ENCODE peak calls at places on chromosomes 7 and 10, in five cellular contexts. V is HL-60, Y is adrenal gland, Q is SJSA1, K is DND-41. I is an unnamed sample.

GRCh38 chr7:112594397-112594796 is 113.6 kb downstream of the LSMEM1 start:
- DNase-seq in V (no peak), Y (no peak), Q (no peak), K (no peak), I (peak)

GRCh38 chr7:142792593-142792992 is 21.8 kb downstream of the PRSS2 start:
- DNase-seq in V (no peak), Y (no peak), K (peak), Q (no peak), I (no peak)

GRCh38 chr7:38592737-38593136 is 38.4 kb downstream of the AMPH start:
- DNase-seq in K (no peak), Q (no peak), Y (no peak), V (no peak), I (no peak)

GRCh38 chr7:75856562-75856961 is 22.3 kb upstream of the RHBDD2 start:
- DNase-seq in V (peak), K (no peak), Q (no peak), Y (no peak), I (no peak)

GRCh38 chr7:135714534-135715009 is 13.4 kb downstream of the SLC13A4 start:
- DNase-seq in Y (no peak), K (no peak), Q (peak), V (no peak), I (no peak)

GRCh38 chr7:3194501-3195141 is 106.4 kb upstream of the SDK1 start:
- DNase-seq in K (no peak), Y (no peak), Q (peak), V (no peak), I (peak)

GRCh38 chr10:110413903-110414562 is 83.7 kb upstream of the DUSP5 start:
- DNase-seq in K (no peak), Y (no peak), V (no peak), Q (no peak), I (no peak)

GRCh38 chr7:100443096-100443840 is 7.0 kb upstream of the PPP1R35 start:
- DNase-seq in Y (no peak), Q (no peak), K (no peak), V (no peak), I (no peak)

GRCh38 chr10:119737827-119738226 is 12.0 kb downstream of the INPP5F start:
- DNase-seq in Q (peak), K (no peak), Y (peak), V (no peak), I (peak)

GRCh38 chr10:97795886-97796285 is 24.1 kb upstream of the SFRP5 start:
- DNase-seq in Q (no peak), Y (no peak), K (no peak), V (no peak), I (no peak)

GRCh38 chr7:94088560-94088959 is 84.4 kb upstream of the BET1 start:
- DNase-seq in Q (peak), K (no peak), V (no peak), Y (no peak), I (no peak)

GRCh38 chr10:11246752-11247467 is 229.2 kb downstream of the CELF2 start:
- DNase-seq in V (no peak), Y (no peak), Q (no peak), K (no peak), I (no peak)

GRCh38 chr7:105339404-105340316 is 49.1 kb downstream of the SRPK2 start:
- DNase-seq in Y (peak), K (no peak), Q (no peak), V (no peak), I (no peak)

GRCh38 chr7:130595986-130596385 is 72.6 kb downstream of the COPG2 start:
- DNase-seq in K (no peak), V (no peak), Q (no peak), Y (no peak), I (peak)

GRCh38 chr10:11881477-11882417 is 58.6 kb downstream of the PROSER2 start:
- DNase-seq in V (no peak), Y (no peak), K (no peak), Q (no peak), I (no peak)

GRCh38 chr10:93746844-93747284 is 10.9 kb upstream of the LGI1 start:
- DNase-seq in Q (peak), V (no peak), K (no peak), Y (peak), I (peak)

GRCh38 chr7:142377567-142377966 is 119.7 kb upstream of the PRSS58 start:
- DNase-seq in K (no peak), Q (no peak), Y (no peak), V (no peak), I (no peak)

DNA sequence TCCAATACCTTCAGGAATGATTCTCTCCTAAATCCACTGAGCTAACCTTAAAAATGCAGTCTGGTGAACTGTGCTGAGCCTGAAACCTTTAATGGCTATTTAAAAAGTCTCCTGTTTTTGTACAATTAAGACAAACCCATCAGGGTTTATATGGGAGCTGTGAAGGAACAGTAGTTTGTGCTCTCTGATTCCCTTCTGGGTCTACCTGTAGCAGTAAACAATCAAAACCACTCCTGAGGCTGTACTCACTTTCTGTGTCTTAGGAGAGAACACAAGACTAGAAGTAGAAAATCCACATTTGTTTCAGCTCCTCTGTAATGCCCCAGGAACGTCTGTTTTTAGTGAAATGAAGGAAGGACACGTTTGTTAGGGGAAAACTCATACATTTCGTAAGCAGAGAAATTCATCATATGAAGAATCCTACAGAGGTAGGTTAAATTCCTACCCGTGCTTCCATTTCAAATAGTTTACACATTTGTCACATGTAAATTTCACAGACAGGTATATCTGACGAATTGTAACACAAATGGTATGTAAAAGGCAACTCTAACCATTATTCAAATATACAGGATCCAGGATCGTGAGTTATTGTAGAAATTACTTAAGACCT is 2.6 kb downstream of the CUX1 start:
- DNase-seq in V (no peak), Q (no peak), K (no peak), Y (no peak), I (no peak)
- H3K4me3 ChIP-seq in V (no peak), Q (no peak), K (no peak), Y (no peak), I (no peak)

DNA sequence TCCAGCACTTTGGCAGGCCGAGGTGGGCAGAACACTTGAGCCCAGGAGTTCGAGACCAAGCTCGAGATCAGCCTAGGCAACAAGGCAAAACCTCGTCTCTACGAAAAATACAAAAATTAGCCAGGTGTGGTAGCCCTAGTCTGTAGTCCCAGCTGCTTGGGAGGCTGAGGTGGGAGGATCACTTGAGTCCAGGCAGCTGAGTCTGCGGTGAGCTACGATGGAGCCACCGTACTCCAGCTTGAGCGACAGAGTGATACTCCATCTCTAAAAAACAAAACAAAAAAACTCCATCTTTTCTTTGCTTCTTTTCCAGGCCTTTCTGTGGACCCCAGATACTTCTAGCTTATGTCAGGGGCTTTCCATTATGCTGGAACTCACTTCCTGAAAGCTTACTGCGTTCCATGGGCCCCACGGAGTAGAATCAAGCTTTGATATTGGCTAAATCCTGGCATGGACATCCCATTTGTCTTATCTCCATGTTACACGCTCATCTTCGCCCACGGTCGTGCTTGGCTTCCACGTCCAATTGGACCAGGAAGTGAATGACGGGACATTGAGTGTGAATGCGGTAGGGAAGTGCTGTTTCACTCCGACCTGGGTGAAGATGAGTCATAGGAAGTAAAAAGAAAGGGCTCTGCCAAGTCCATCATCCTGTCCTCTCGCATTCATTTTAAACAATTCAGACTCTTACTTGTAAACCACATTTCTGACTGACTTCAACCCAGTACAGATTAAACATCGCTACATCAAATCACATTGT is 45.7 kb downstream of the FAM171A1 start:
- DNase-seq in Y (no peak), K (no peak), Q (peak), V (peak), I (peak)
- H3K4me3 ChIP-seq in Y (no peak), K (no peak), Q (no peak), V (no peak), I (no peak)

GRCh38 chr7:96076350-96076707 is 245.6 kb downstream of the SLC25A13 start:
- DNase-seq in Y (no peak), K (no peak), V (no peak), Q (no peak), I (no peak)
- H3K4me3 ChIP-seq in Y (no peak), K (no peak), V (no peak), Q (peak), I (peak)

GRCh38 chr7:196283-196682 is 3.9 kb downstream of the FAM20C start:
- DNase-seq in Q (no peak), K (no peak), V (no peak), Y (no peak), I (no peak)
- H3K4me3 ChIP-seq in Q (no peak), K (no peak), V (no peak), Y (no peak), I (no peak)

DNA sequence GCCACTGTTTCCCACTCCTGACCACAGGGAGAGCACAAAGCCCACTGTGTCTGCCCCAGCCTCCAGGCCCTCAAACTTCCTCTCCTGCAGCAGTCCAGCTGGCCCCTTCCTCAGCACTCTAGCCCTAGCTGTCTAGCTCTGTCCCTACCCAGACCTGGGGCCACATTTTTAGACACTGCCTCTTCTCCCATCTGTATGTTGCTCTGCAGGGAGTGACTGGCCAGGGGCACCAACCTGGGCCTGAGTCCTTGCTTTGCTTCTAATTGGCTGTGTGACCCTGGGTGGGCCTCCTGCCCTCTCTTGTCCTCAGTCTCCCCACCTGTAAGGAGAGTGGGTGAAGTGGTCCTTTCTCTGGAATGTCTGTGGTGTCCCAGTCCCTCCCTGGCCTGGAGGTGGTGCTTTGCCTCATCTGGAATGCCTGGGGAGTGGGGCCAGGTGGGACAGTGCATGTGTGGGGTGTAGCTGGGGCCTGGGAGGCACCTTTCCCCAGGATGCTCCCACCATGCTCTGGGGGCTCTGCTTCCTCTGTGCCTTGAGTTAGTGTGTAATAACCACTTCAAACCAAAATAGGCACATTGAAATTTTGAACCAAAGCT is 25.1 kb downstream of the AQP1 start:
- DNase-seq in Q (no peak), K (no peak), V (no peak), Y (no peak), I (no peak)
- H3K4me3 ChIP-seq in Q (no peak), K (no peak), V (no peak), Y (no peak), I (no peak)

GRCh38 chr7:149837620-149838223 is 453 bp upstream of the ZNF862 start:
- DNase-seq in K (no peak), Q (no peak), V (no peak), Y (no peak), I (no peak)
- H3K4me3 ChIP-seq in K (no peak), Q (peak), V (no peak), Y (no peak), I (no peak)

GRCh38 chr7:97006951-97007861 is 1.9 kb downstream of the DLX6 start:
- DNase-seq in Q (no peak), K (no peak), Y (no peak), V (no peak), I (no peak)

GRCh38 chr7:97005764-97006145 is 402 bp downstream of the DLX6 start:
- DNase-seq in V (no peak), Y (no peak), Q (no peak), K (no peak), I (no peak)

GRCh38 chr7:97004931-97005763 is at the start of gene DLX6:
- DNase-seq in Q (peak), K (no peak), V (no peak), Y (no peak), I (no peak)

GRCh38 chr7:97004237-97004930 is 969 bp upstream of the DLX6 start:
- DNase-seq in Q (no peak), K (no peak), V (no peak), Y (no peak), I (no peak)

DNA sequence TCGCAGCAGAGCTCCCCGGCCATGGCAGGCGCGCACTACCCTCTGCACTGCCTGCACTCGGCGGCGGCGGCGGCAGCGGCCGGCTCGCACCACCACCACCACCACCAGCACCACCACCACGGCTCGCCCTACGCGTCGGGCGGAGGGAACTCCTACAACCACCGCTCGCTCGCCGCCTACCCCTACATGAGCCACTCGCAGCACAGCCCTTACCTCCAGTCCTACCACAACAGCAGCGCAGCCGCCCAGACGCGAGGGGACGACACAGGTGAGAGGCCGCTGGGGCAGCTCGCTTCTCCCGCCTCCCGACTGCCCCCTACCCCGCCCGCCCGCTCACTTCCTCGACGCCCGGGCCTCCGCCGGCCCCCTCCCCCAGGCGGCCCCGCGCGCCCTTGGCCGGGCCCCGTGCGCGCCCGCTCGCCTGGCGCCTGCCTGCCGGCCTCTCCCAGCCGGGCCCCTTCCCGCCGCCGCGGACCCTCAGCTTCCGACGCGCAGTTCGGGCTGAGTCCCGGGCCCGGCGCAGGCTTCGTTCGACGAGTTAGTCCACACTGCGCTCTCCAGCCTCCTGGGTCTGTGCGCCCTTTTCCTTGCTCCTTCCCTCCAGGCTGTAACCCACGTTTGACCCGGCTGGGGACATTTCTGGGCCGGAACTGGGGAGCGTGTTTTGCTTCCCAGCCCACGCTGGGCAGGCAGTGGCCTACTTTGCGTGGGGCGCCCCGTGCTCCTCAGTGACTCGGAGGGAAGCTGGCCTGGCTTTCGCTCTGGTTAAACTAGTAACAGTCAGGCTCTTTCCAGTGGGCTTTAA is 995 bp downstream of the DLX6 start:
- DNase-seq in Y (no peak), Q (peak), K (no peak), V (no peak), I (no peak)
- H3K4me3 ChIP-seq in Y (no peak), Q (peak), K (no peak), V (peak), I (peak)

GRCh38 chr10:124739996-124740373 is 4.2 kb downstream of the FAM53B start:
- DNase-seq in Q (no peak), V (no peak), K (peak), Y (no peak), I (no peak)
- H3K4me3 ChIP-seq in Q (no peak), V (no peak), K (no peak), Y (no peak), I (no peak)

DNA sequence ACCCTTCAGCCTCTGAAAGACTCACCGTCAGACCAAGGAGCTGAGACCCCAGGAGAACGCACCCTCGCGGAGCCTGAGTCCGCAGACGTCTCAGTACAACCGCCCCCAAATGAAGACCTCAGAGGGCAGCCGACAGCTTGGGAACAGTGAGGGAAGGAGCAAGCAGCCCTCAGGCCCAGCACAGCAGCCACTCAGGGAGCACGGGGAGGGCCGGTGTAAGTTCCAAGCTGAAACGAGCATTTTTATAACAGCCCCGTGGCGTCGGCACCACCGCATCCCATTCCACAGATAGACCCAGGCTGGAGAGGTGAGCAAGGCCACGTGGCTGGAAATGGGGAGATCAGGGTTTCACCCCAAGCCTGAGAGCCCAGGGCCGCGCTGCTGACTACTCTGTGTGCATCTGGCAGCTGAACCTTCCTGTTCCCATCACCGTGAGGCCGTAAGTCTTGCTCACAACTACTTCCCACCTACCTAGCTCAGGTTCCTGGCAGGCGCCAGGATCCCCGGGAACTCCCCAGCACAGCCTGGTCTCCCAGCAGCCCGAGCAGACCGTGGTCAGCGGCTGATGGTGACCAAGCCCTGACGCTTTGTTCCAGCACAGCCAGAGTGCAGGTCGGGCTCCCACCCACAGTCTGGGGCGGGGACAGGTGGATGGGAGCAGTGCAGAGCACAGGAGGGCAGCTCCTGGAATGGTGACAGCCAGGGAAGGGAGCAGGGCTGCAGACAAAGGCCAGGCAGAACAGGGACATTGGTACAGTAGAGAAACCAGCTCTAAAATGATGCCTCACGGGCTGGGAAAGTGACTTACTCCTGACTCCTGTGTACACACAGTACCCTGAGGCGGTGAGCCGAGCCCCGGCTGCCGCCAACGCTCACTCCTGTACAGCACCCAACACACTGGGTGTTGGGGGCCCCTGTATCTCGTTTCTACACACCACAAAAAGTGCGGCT is 6.1 kb upstream of the NOM1 start:
- DNase-seq in V (no peak), K (no peak), Q (no peak), Y (no peak), I (no peak)
- H3K4me3 ChIP-seq in V (no peak), K (no peak), Q (no peak), Y (no peak), I (no peak)

I was measured in skeletal muscle cell.